ENCODE peak calls at places on chromosomes 1 and 21, in ten cellular contexts. E, M, K, S, X, Q, Y, L, G and B are unnamed samples.

GRCh38 chr1:51906306-51907078 is 28.0 kb upstream of the NRDC start:
- DNase-seq in L (no peak), K (no peak), S (peak; percentile 64), E (peak; percentile 66), X (no peak), G (no peak), M (no peak), Y (no peak), Q (no peak), B (peak; percentile 38)

GRCh38 chr1:148308832-148309458 is 156.9 kb upstream of the NBPF11 start:
- DNase-seq in Y (no peak), X (no peak), M (no peak), Q (no peak), G (no peak), E (peak; percentile 23), L (no peak), S (no peak), K (no peak), B (no peak)

GRCh38 chr21:26945916-26946315 is 21.0 kb downstream of the ADAMTS5 start:
- DNase-seq in L (no peak), K (no peak), Q (no peak), E (peak; percentile 12), S (peak; percentile 28), M (no peak), Y (no peak), G (no peak), X (no peak), B (no peak)

GRCh38 chr1:193730017-193730416 is 543.6 kb upstream of the B3GALT2 start:
- DNase-seq in K (no peak), G (no peak), Q (no peak), M (no peak), E (peak; percentile 72), Y (no peak), S (no peak), L (no peak), X (no peak), B (peak; percentile 55)

GRCh38 chr1:45793942-45794604 is 9.3 kb upstream of the MAST2 start:
- DNase-seq in S (no peak), Q (no peak), Y (no peak), M (no peak), G (no peak), K (no peak), X (no peak), E (no peak), L (no peak), B (no peak)

GRCh38 chr21:34367320-34367935 is 3.6 kb downstream of the KCNE2 start:
- DNase-seq in L (no peak), Q (peak; percentile 58), E (peak; percentile 63), M (no peak), G (no peak), X (peak; percentile 53), Y (peak; percentile 91), K (peak; percentile 31), S (peak; percentile 56), B (no peak)

GRCh38 chr1:221149111-221149510 is 269.9 kb downstream of the HLX start:
- DNase-seq in Q (no peak), Y (no peak), G (no peak), L (no peak), S (no peak), M (no peak), X (no peak), K (no peak), E (no peak), B (no peak)

GRCh38 chr1:8970870-8971337 is 25.2 kb downstream of the CA6 start:
- DNase-seq in G (peak; percentile 29), E (no peak), L (no peak), Q (no peak), S (no peak), X (no peak), K (no peak), M (no peak), Y (no peak), B (no peak)

GRCh38 chr1:199089393-199090122 is 450.7 kb downstream of the PTPRC start:
- DNase-seq in X (no peak), Y (no peak), L (peak; percentile 9), Q (no peak), M (no peak), S (no peak), K (peak; percentile 2), G (peak; percentile 22), E (no peak), B (no peak)

GRCh38 chr1:100122177-100122576 is 10.6 kb downstream of the SASS6 start:
- DNase-seq in K (no peak), E (no peak), Y (no peak), Q (no peak), S (no peak), X (no peak), M (no peak), L (no peak), G (no peak), B (no peak)

GRCh38 chr1:212234431-212235298 is 50.5 kb upstream of the PPP2R5A start:
- DNase-seq in Y (peak; percentile 87), S (no peak), G (no peak), Q (peak; percentile 66), L (no peak), K (peak; percentile 22), X (peak; percentile 28), E (peak; percentile 97), M (no peak), B (no peak)

GRCh38 chr1:65147424-65148177 is 402 bp upstream of the AK4 start:
- DNase-seq in Q (peak; percentile 43), G (no peak), S (no peak), M (peak; percentile 30), Y (no peak), L (peak; percentile 47), X (peak; percentile 76), E (peak; percentile 18), K (peak; percentile 45), B (no peak)

GRCh38 chr1:91124290-91124975 is 102.6 kb upstream of the ZNF644 start:
- DNase-seq in Y (no peak), Q (no peak), M (no peak), E (no peak), X (no peak), K (peak; percentile 22), L (no peak), G (no peak), S (no peak), B (no peak)

GRCh38 chr1:228935855-228936727 is 200.8 kb downstream of the RHOU start:
- DNase-seq in Y (no peak), G (no peak), E (no peak), X (no peak), L (no peak), S (no peak), M (no peak), Q (peak; percentile 36), K (no peak), B (no peak)

GRCh38 chr1:11374079-11374747 is 101.2 kb downstream of the UBIAD1 start:
- DNase-seq in G (no peak), S (no peak), Y (no peak), K (no peak), E (no peak), L (no peak), X (no peak), Q (no peak), M (no peak), B (no peak)

GRCh38 chr1:200275415-200275814 is 134.4 kb downstream of the ZNF281 start:
- DNase-seq in Y (no peak), Q (no peak), E (no peak), L (no peak), X (no peak), G (no peak), M (no peak), K (no peak), S (no peak), B (no peak)

GRCh38 chr1:27992271-27992670 is 32.5 kb downstream of the XKR8 start:
- DNase-seq in G (peak; percentile 47), L (no peak), Y (no peak), K (peak; percentile 9), X (no peak), Q (no peak), E (no peak), M (no peak), S (no peak), B (no peak)

GRCh38 chr1:147086129-147086528 is 86.1 kb downstream of the PRKAB2 start:
- DNase-seq in Q (no peak), K (no peak), G (no peak), X (no peak), Y (no peak), L (no peak), M (no peak), S (no peak), E (no peak), B (no peak)

GRCh38 chr1:147292635-147293251 is 50.3 kb downstream of the CHD1L start:
- DNase-seq in G (no peak), M (no peak), X (no peak), Q (no peak), Y (peak; percentile 79), S (no peak), E (peak; percentile 98), L (no peak), K (no peak), B (no peak)

GRCh38 chr1:2253797-2254480 is 25.8 kb downstream of the SKI start:
- DNase-seq in Y (no peak), L (no peak), Q (no peak), X (no peak), M (no peak), S (no peak), K (no peak), G (no peak), E (no peak), B (no peak)

GRCh38 chr21:35256468-35256988 is 207.4 kb upstream of the RUNX1 start:
- DNase-seq in G (no peak), Y (peak; percentile 88), M (no peak), E (peak; percentile 99), Q (peak; percentile 89), K (no peak), L (no peak), X (peak; percentile 48), S (no peak), B (peak; percentile 6)

GRCh38 chr1:213656482-213656881 is 331.3 kb upstream of the PROX1 start:
- DNase-seq in K (no peak), Q (no peak), L (no peak), S (no peak), Y (no peak), X (no peak), M (no peak), E (no peak), G (no peak), B (no peak)

GRCh38 chr1:219523411-219523810 is 89.5 kb downstream of the ZC3H11B start:
- DNase-seq in Y (no peak), E (no peak), Q (no peak), L (no peak), G (no peak), X (no peak), S (no peak), K (no peak), M (no peak), B (no peak)

GRCh38 chr1:26785611-26786436 is 1.9 kb upstream of the PIGV start:
- DNase-seq in K (no peak), Q (no peak), X (no peak), L (no peak), E (peak; percentile 63), M (no peak), G (no peak), S (peak; percentile 53), Y (no peak), B (peak; percentile 52)

GRCh38 chr1:36165145-36165544 is 9.2 kb downstream of the MAP7D1 start:
- DNase-seq in K (no peak), Y (no peak), G (no peak), L (no peak), X (no peak), S (no peak), Q (no peak), M (no peak), E (no peak), B (no peak)

GRCh38 chr1:36829066-36829465 is 205.2 kb downstream of the GRIK3 start:
- DNase-seq in Y (no peak), M (no peak), E (no peak), X (no peak), K (no peak), S (peak; percentile 43), G (no peak), L (no peak), Q (no peak), B (no peak)

GRCh38 chr1:54606096-54606989 is 17.0 kb downstream of the FAM151A start:
- DNase-seq in S (no peak), E (no peak), Q (no peak), M (no peak), K (no peak), X (no peak), G (no peak), L (no peak), Y (no peak), B (no peak)

GRCh38 chr21:46153259-46154154 is 1.9 kb downstream of the FTCD start:
- DNase-seq in Q (no peak), M (peak; percentile 29), K (peak; percentile 47), G (peak; percentile 20), Y (no peak), E (no peak), X (peak; percentile 84), S (peak; percentile 63), L (peak; percentile 45), B (no peak)